ENCODE peak calls at places on chromosomes 6 and 20, in eight cellular contexts. U, K, I, Y, J, W, Z and R are unnamed samples.

GRCh38 chr6:161242779-161243693 is 30.8 kb downstream of the AGPAT4 start:
- DNase-seq in Z (peak), J (no peak), K (no peak), I (peak), W (no peak), Y (no peak), U (peak), R (no peak)

GRCh38 chr20:63084563-63084927 is 77.8 kb upstream of the BHLHE23 start:
- DNase-seq in K (no peak), Z (no peak), I (no peak), W (no peak), U (no peak), J (no peak), Y (peak), R (no peak)

GRCh38 chr20:64080013-64080812 is at the start of gene OPRL1:
- DNase-seq in Y (no peak), K (no peak), I (no peak), Z (no peak), W (no peak), J (no peak), U (no peak), R (no peak)

GRCh38 chr20:37755665-37756064 is 61.8 kb downstream of the CTNNBL1 start:
- DNase-seq in U (no peak), W (no peak), Y (no peak), I (peak), Z (no peak), K (peak), J (no peak), R (no peak)

GRCh38 chr6:124742971-124743370 is 219.3 kb upstream of the RNF217 start:
- DNase-seq in U (no peak), I (no peak), W (no peak), K (no peak), J (peak), Y (no peak), Z (no peak), R (no peak)

GRCh38 chr6:39194466-39194865 is 34.8 kb downstream of the KCNK5 start:
- DNase-seq in Z (no peak), I (no peak), U (no peak), Y (peak), J (no peak), K (no peak), W (no peak), R (no peak)

GRCh38 chr6:158892266-158892665 is 73.1 kb upstream of the EZR start:
- DNase-seq in U (no peak), I (no peak), J (no peak), K (no peak), W (no peak), Y (no peak), Z (no peak), R (no peak)

GRCh38 chr6:44742201-44742600 is 354.7 kb downstream of the CDC5L start:
- DNase-seq in Y (no peak), Z (no peak), K (no peak), U (no peak), I (no peak), J (no peak), W (no peak), R (no peak)

GRCh38 chr6:158624684-158625682 is 19.6 kb downstream of the DYNLT1 start:
- DNase-seq in W (no peak), Z (no peak), U (no peak), Y (peak), I (no peak), K (no peak), J (no peak), R (no peak)